ENCODE peak calls at places on chromosome 3, in four cellular contexts. U is AG10803, R is cardiac fibroblast, W is A549. N is an unnamed sample.

GRCh38 chr3:16448691-16449090 is 64.8 kb downstream of the RFTN1 start:
- DNase-seq in W (peak), R (peak), U (peak), N (peak)

GRCh38 chr3:154421067-154421466 is 8.9 kb downstream of the GPR149 start:
- DNase-seq in W (no peak), R (peak), U (no peak), N (peak)

GRCh38 chr3:184526158-184526483 is 35.5 kb upstream of the EPHB3 start:
- DNase-seq in R (no peak), U (no peak), W (no peak), N (no peak)

GRCh38 chr3:55543228-55543627 is 56.1 kb upstream of the WNT5A start:
- DNase-seq in R (no peak), U (no peak), W (no peak), N (peak)

GRCh38 chr3:32383136-32383711 is 8.4 kb upstream of the CMTM7 start:
- DNase-seq in R (peak), U (no peak), W (no peak), N (no peak)

GRCh38 chr3:53641397-53641796 is 147.0 kb downstream of the CACNA1D start:
- DNase-seq in U (no peak), W (no peak), R (no peak), N (no peak)

GRCh38 chr3:159536876-159537275 is 451.8 kb upstream of the IL12A start:
- DNase-seq in R (no peak), U (no peak), W (no peak), N (no peak)

GRCh38 chr3:73419179-73419803 is 205.4 kb downstream of the PDZRN3 start:
- DNase-seq in U (peak), W (no peak), R (peak), N (peak)

GRCh38 chr3:64237083-64237482 is 11.8 kb upstream of the PRICKLE2 start:
- DNase-seq in R (no peak), U (no peak), W (no peak), N (no peak)

GRCh38 chr3:156051651-156052050 is 68.7 kb upstream of the KCNAB1 start:
- DNase-seq in W (no peak), U (no peak), R (no peak), N (no peak)

GRCh38 chr3:4729061-4729973 is 236.2 kb downstream of the ITPR1 start:
- DNase-seq in R (no peak), U (no peak), W (no peak), N (no peak)

GRCh38 chr3:138950006-138950644 is 3.1 kb downstream of the FOXL2NB start:
- DNase-seq in R (peak), W (no peak), U (no peak), N (peak)

GRCh38 chr3:101671014-101671413 is 5.9 kb downstream of the ZBTB11 start:
- DNase-seq in W (no peak), R (no peak), U (no peak), N (no peak)

GRCh38 chr3:30400924-30401323 is 205.5 kb upstream of the TGFBR2 start:
- DNase-seq in W (no peak), R (no peak), U (no peak), N (peak)

GRCh38 chr3:179260949-179261765 is 10.2 kb upstream of the KCNMB3 start:
- DNase-seq in R (peak), W (peak), U (peak), N (peak)

GRCh38 chr3:101070260-101071121 is 77.3 kb upstream of the ABI3BP start:
- DNase-seq in W (no peak), U (no peak), R (peak), N (no peak)

GRCh38 chr3:27076815-27077630 is 292.2 kb downstream of the NEK10 start:
- DNase-seq in R (no peak), U (no peak), W (no peak), N (no peak)

GRCh38 chr3:126081618-126082333 is 2.1 kb downstream of the SLC41A3 start:
- DNase-seq in R (peak), W (peak), U (peak), N (no peak)

GRCh38 chr3:131239250-131239649 is 142.3 kb upstream of the NUDT16 start:
- DNase-seq in U (no peak), W (no peak), R (no peak), N (no peak)

GRCh38 chr3:59839283-59839682 is 789.5 kb upstream of the CFAP20DC start:
- DNase-seq in W (no peak), U (peak), R (peak), N (peak)

GRCh38 chr3:183161552-183162345 is 785 bp downstream of the LAMP3 start:
- DNase-seq in W (no peak), R (no peak), U (no peak), N (peak)
- H3K4me3 ChIP-seq in W (peak), R (peak), U (peak), N (peak)

DNA sequence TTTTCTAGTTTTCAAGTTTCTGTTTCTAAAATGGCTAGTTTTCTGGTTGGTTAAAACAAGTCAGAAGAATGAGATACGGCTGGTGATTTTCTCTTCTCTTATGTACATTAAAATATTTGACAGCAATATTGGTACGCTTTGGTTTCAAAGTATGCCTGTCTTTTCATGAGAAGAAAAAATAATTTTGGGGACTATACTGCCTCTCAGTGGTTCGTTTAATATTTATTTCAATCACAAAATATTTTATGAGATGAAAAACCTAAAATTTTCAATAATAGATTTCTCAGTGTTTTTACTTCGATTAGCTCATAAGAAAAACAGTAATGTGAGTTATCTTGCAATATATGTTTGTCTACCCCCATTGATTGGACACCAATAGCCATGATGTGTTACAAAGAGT is 72.8 kb upstream of the AADACL2 start:
- DNase-seq in U (peak), R (peak), W (no peak), N (peak)
- TF ChIP-seq CTCF in U (peak), R (no peak), W (peak), N (peak)

GRCh38 chr3:46208167-46208704 is at the start of gene CCR1:
- DNase-seq in W (no peak), R (peak), U (peak), N (peak)
- H3K4me3 ChIP-seq in W (no peak), R (no peak), U (no peak), N (no peak)

GRCh38 chr3:22922317-22922716 is 280.8 kb upstream of the UBE2E2 start:
- DNase-seq in R (peak), U (peak), W (peak), N (no peak)
- TF ChIP-seq CTCF in R (peak), U (peak), W (peak), N (peak)

GRCh38 chr3:183151716-183152385 is 10.7 kb downstream of the LAMP3 start:
- DNase-seq in R (no peak), U (no peak), W (no peak), N (no peak)
- H3K4me3 ChIP-seq in R (no peak), U (no peak), W (no peak), N (no peak)

GRCh38 chr3:51955893-51956770 is 951 bp downstream of the GPR62 start:
- DNase-seq in W (no peak), R (peak), U (no peak), N (peak)
- TF ChIP-seq CTCF in W (no peak), R (peak), U (peak), N (peak)

GRCh38 chr3:37926611-37927010 is 64.0 kb upstream of the VILL start:
- DNase-seq in W (no peak), U (no peak), R (peak), N (no peak)

GRCh38 chr3:37924453-37924852 is 62.8 kb downstream of the CTDSPL start:
- DNase-seq in W (no peak), U (peak), R (no peak), N (no peak)

GRCh38 chr3:37923576-37923926 is 61.9 kb downstream of the CTDSPL start:
- DNase-seq in U (no peak), R (no peak), W (no peak), N (no peak)

GRCh38 chr3:37922721-37923575 is 61.3 kb downstream of the CTDSPL start:
- DNase-seq in W (no peak), U (peak), R (peak), N (peak)

GRCh38 chr3:37925157-37925556 is 63.5 kb downstream of the CTDSPL start:
- DNase-seq in W (no peak), U (no peak), R (no peak), N (no peak)
- H3K4me3 ChIP-seq in W (no peak), U (no peak), R (no peak), N (no peak)

GRCh38 chr3:34387831-34388564 is 589.6 kb downstream of the PDCD6IP start:
- DNase-seq in U (no peak), W (no peak), R (no peak), N (no peak)
- TF ChIP-seq CTCF in U (no peak), W (no peak), R (no peak), N (no peak)

GRCh38 chr3:152296990-152297389 is 28.3 kb downstream of the MBNL1 start:
- DNase-seq in R (no peak), U (no peak), W (no peak), N (no peak)

GRCh38 chr3:152299243-152299976 is 30.7 kb downstream of the MBNL1 start:
- DNase-seq in R (no peak), W (no peak), U (no peak), N (no peak)

GRCh38 chr3:152300029-152300764 is 31.5 kb downstream of the MBNL1 start:
- DNase-seq in W (no peak), U (no peak), R (no peak), N (no peak)

GRCh38 chr3:152296382-152296781 is 27.7 kb downstream of the MBNL1 start:
- DNase-seq in U (no peak), W (no peak), R (no peak), N (no peak)

GRCh38 chr3:152298393-152299242 is 29.9 kb downstream of the MBNL1 start:
- DNase-seq in U (peak), W (peak), R (peak), N (peak)
- H3K4me3 ChIP-seq in U (peak), W (peak), R (peak), N (peak)